ENCODE peak calls at places on chromosomes 2 and 18, in eight cellular contexts. E is stomach, O is neural progenitor cell, C is tibial artery, J is MM.1S, T is cardiac muscle cell, Z is mammary epithelial cell, F is endothelial cell of umbilical vein. U is an unnamed sample. For H3K4me1 and H3K9me3, the result is how much of the 10 kb centered on the place peaks cover.

GRCh38 chr2:174780191-174780590 is 15.9 kb upstream of the CHRNA1 start:
- DNase-seq in E (no peak), O (no peak), C (no peak), F (no peak), J (no peak), Z (no peak), T (no peak), U (no peak)

GRCh38 chr2:122830157-122830556 is 1074.7 kb downstream of the TSN start:
- DNase-seq in J (no peak), T (no peak), E (no peak), F (no peak), C (no peak), O (no peak), Z (no peak), U (no peak)

GRCh38 chr2:115083711-115084110 is 641.3 kb downstream of the DPP10 start:
- DNase-seq in J (no peak), C (no peak), Z (no peak), F (no peak), O (no peak), T (no peak), E (no peak), U (no peak)

GRCh38 chr2:165576409-165576808 is 106.9 kb downstream of the CSRNP3 start:
- DNase-seq in C (no peak), T (no peak), Z (no peak), E (no peak), O (no peak), J (no peak), F (no peak), U (no peak)

GRCh38 chr2:149076863-149077412 is 38.4 kb downstream of the LYPD6B start:
- DNase-seq in Z (no peak), O (peak), F (no peak), E (no peak), J (no peak), C (no peak), T (no peak), U (no peak)

GRCh38 chr18:49051323-49051967 is 100.7 kb upstream of the SMAD7 start:
- DNase-seq in O (peak), C (no peak), E (no peak), F (no peak), J (no peak), T (no peak), Z (no peak), U (no peak)

GRCh38 chr2:12479042-12479601 is 237.6 kb upstream of the TRIB2 start:
- DNase-seq in T (no peak), F (peak), O (no peak), E (no peak), C (no peak), J (no peak), Z (peak), U (no peak)

GRCh38 chr2:101040761-101041160 is 38.7 kb downstream of the RPL31 start:
- DNase-seq in F (no peak), E (no peak), T (peak), J (no peak), Z (no peak), O (no peak), C (no peak), U (no peak)

GRCh38 chr18:29083545-29083944 is 906.6 kb upstream of the CDH2 start:
- DNase-seq in E (no peak), F (no peak), C (no peak), Z (peak), T (peak), O (peak), J (no peak), U (peak)

GRCh38 chr2:1836321-1836860 is 92.1 kb upstream of the PXDN start:
- DNase-seq in O (no peak), C (peak), F (no peak), J (no peak), Z (no peak), T (no peak), E (no peak), U (no peak)

GRCh38 chr2:217166241-217166640 is 306.4 kb upstream of the TNP1 start:
- DNase-seq in E (no peak), T (peak), F (peak), J (peak), O (peak), C (no peak), Z (peak), U (peak)

DNA sequence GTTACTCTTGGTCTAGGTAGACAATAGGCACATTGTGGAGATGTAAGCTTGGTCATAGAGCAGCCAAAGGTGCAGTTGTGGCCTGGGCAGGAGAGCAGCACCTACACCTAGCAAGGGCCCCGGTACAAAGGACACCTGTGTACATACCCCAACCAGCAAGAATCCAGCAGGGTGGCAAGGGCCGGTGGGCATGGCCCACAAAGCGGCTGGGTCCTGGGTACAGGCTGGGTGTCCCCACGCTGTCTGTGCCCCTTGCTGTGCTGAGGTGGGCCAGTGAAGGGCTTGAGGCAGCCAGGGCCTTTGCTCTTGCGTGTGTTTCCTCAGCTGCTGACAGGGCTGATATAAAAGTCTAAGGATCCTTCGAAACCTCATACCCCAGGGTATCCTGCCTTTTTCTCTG is 501.8 kb downstream of the EIPR1 start:
- DNase-seq in C (no peak), Z (no peak), F (no peak), E (no peak), O (no peak), T (no peak), J (no peak), U (no peak)
- H3K4me1 ChIP-seq in C (under half), Z (under half), F (under half), E (under half), O (under half), T (under half), J (under half), U (under half)

GRCh38 chr2:64831134-64831976 is 157.8 kb upstream of the SLC1A4 start:
- DNase-seq in Z (peak), T (peak), F (peak), O (peak), E (peak), J (peak), C (peak), U (peak)

GRCh38 chr2:64829522-64829921 is 159.7 kb upstream of the SLC1A4 start:
- DNase-seq in F (no peak), E (no peak), C (no peak), Z (no peak), O (no peak), J (no peak), T (no peak), U (no peak)

GRCh38 chr2:64832926-64833325 is 156.3 kb upstream of the SLC1A4 start:
- DNase-seq in Z (peak), T (no peak), F (no peak), O (no peak), E (no peak), C (no peak), J (no peak), U (no peak)

GRCh38 chr2:64836566-64836965 is 152.6 kb upstream of the SLC1A4 start:
- DNase-seq in O (peak), F (no peak), J (no peak), T (no peak), Z (no peak), E (no peak), C (no peak), U (no peak)

GRCh38 chr2:64831977-64832328 is 157.2 kb upstream of the SLC1A4 start:
- DNase-seq in J (no peak), E (no peak), Z (no peak), C (no peak), F (no peak), O (no peak), T (no peak), U (no peak)
- TF ChIP-seq CTCF in J (no peak), E (no peak), Z (no peak), C (no peak), F (no peak), O (no peak), T (no peak), U (no peak)

GRCh38 chr18:61653823-61654551 is 238.8 kb downstream of the RNF152 start:
- DNase-seq in O (peak), Z (no peak), F (peak), C (no peak), E (no peak), T (no peak), J (no peak), U (no peak)

GRCh38 chr18:61658431-61658830 is 234.4 kb downstream of the RNF152 start:
- DNase-seq in J (no peak), E (no peak), F (no peak), C (no peak), O (no peak), Z (no peak), T (no peak), U (no peak)

GRCh38 chr18:61655630-61656029 is 237.2 kb downstream of the RNF152 start:
- DNase-seq in J (no peak), T (no peak), O (no peak), C (no peak), E (no peak), Z (no peak), F (peak), U (no peak)

GRCh38 chr18:61651880-61652268 is 240.9 kb downstream of the RNF152 start:
- DNase-seq in O (no peak), E (peak), F (no peak), J (no peak), Z (no peak), T (no peak), C (no peak), U (no peak)

DNA sequence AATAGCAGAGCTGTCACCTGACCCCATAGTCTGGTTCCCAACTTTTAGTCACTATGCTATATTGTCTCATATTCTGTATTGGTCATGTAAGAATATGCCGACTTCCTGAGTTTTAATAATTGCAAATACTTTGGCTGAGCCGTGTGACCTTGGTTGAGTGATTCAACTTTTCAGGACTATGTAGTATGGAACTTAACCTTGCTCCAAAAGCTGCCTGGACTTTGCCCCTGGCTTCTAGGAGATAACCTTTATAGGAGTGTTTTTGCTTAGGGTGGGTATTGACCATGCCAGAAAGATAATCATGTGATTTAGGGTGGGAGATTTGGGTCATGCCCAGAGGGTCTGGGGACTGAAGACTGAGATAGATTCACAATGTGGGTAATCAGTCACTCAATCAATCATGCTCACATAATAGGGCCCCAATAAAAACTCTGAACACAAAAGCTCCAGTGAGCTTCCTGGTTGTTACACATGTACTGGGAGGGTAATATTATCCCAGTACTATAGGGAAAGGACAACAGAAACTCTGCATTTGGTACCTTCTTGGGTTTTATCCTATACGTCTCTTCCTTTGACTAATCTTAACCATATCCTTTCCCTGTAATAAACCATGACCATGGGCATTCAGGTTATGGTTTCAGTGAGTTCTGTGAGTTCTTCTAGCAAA is 235.6 kb downstream of the RNF152 start:
- DNase-seq in O (no peak), E (no peak), C (no peak), T (no peak), F (no peak), Z (no peak), J (no peak), U (no peak)
- H3K9me3 ChIP-seq in O (under half), E (under half), C (under half), T (under half), F (under half), Z (under half), J (under half), U (under half)

DNA sequence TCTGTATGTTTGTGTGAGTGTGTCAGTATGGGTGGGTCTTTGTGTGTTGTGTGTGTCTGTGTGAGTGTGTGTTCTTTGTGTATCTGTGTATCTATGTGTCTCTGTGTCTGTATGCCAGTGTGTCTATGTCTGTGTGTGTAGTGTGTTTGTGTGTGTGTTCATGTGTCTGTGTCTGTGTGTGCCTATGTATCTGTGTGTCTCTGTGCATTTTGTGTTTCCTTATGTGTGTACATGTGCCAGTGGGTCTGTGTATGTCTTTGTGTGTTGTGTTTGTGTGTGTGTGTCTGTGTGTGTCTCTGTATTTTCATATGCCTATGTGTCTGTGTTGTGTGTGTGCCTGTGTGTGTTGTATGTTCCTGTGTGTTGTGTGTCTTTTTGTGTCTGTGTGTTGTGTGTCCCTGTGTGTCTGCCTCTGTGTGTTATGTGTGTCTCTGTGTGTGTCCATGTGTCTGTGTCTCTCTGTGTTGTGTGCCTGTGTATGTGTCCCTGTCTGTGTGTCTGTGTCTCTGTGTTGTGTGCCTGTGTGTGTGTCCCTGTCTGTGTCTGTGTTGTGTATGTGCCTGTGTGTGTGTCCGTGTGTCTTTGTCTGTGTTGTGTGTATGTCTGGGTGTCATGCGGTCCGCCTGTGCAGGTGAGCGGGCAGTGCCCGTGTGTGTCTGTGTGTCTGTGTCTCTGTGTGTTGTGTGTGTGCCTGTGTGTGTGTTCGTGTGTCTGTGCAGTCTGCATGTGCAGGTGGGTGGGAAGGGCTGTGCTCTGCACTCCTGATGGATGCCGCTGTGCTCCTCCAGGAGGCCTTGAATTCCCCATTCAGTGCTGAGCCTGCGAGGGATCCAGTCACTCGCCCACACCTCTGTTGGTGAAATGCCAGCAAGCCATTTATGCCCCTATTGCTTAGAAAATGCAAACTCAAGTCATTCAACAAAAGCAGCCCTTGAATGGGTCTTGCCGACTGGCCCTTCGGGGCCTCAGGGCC is 37.4 kb downstream of the KLHL29 start:
- DNase-seq in E (no peak), Z (no peak), J (no peak), C (no peak), O (no peak), T (no peak), F (no peak), U (no peak)
- H3K4me1 ChIP-seq in E (half or more), Z (under half), J (under half), C (under half), O (under half), T (under half), F (under half), U (under half)

DNA sequence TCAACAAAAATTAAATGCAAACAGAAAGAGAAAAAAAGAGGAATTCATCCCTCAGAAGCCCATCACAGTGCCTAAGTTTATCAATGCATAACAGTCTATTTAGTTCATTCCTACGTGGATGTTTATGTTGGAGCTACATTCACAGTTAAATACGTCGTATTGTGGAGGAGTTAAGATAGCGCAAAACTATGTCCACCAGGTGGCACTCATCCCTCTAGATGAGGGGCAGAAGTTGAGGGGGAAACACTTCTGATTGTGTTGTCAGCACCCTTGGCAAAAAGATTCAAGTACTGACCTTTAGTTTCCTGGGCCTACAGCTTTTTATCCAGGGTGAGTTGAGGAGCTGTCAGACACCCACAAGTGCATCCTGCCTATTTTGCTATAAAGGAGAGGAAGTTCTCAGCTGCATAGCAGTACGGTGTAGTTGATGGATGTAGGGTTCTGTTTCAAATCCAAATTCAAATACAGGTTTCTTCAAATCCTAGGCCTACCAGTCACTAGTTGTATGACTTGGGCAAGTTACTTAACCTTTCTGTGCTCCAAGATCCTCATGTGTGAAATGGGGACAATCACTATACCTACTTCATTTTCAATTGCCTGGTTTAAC is 26.8 kb upstream of the MYO1B start:
- DNase-seq in T (peak), Z (peak), E (peak), J (no peak), C (no peak), F (peak), O (peak), U (no peak)
- TF ChIP-seq CTCF in T (peak), Z (peak), E (peak), J (peak), C (peak), F (peak), O (peak), U (peak)